ENCODE peak calls at places on chromosomes 6 and 20, in four cellular contexts. G, B, K and V are unnamed samples.

GRCh38 chr6:150764638-150765456 is 100.7 kb upstream of the MTHFD1L start:
- DNase-seq in G (no peak), B (no peak), K (no peak), V (no peak)

GRCh38 chr20:37418591-37418990 is 72.7 kb downstream of the SRC start:
- DNase-seq in G (no peak), B (no peak), K (no peak), V (no peak)

GRCh38 chr20:37845261-37845681 is 57.7 kb upstream of the VSTM2L start:
- DNase-seq in G (no peak), B (no peak), K (peak; percentile 20), V (no peak)

GRCh38 chr6:15528870-15529269 is 134.0 kb downstream of the DTNBP1 start:
- DNase-seq in G (no peak), B (no peak), K (no peak), V (no peak)

GRCh38 chr20:19679931-19680330 is 78.1 kb upstream of the RIN2 start:
- DNase-seq in G (no peak), B (no peak), K (no peak), V (no peak)

GRCh38 chr20:17197041-17197440 is 29.8 kb upstream of the PCSK2 start:
- DNase-seq in G (no peak), B (no peak), K (no peak), V (no peak)

GRCh38 chr6:118501816-118502568 is 46.1 kb upstream of the PLN start:
- DNase-seq in G (no peak), B (no peak), K (peak; percentile 9), V (no peak)

GRCh38 chr6:5081955-5082354 is 3.2 kb upstream of the PPP1R3G start:
- DNase-seq in G (no peak), B (no peak), K (no peak), V (no peak)

GRCh38 chr20:59413326-59413865 is 113.0 kb downstream of the EDN3 start:
- DNase-seq in G (no peak), B (no peak), K (no peak), V (no peak)

GRCh38 chr20:62368629-62369507 is 1.8 kb upstream of the LAMA5 start:
- DNase-seq in G (no peak), B (peak; percentile 94), K (peak; percentile 75), V (no peak)

GRCh38 chr6:142187209-142187608 is 40.1 kb downstream of the VTA1 start:
- DNase-seq in G (no peak), B (no peak), K (no peak), V (no peak)

GRCh38 chr6:159422041-159422984 is 253.1 kb downstream of the FNDC1 start:
- DNase-seq in G (no peak), B (no peak), K (no peak), V (no peak)

GRCh38 chr6:12278915-12279314 is 11.2 kb upstream of the EDN1 start:
- DNase-seq in G (no peak), B (no peak), K (no peak), V (no peak)

GRCh38 chr6:110329729-110330436 is 28.3 kb downstream of the METTL24 start:
- DNase-seq in G (no peak), B (peak; percentile 62), K (no peak), V (no peak)

GRCh38 chr6:452301-453067 is 60.9 kb downstream of the IRF4 start:
- DNase-seq in G (no peak), B (no peak), K (no peak), V (no peak)

GRCh38 chr20:22993823-22994222 is 41.3 kb upstream of the SSTR4 start:
- DNase-seq in G (no peak), B (no peak), K (no peak), V (no peak)

GRCh38 chr6:134291156-134291555 is 26.8 kb downstream of the SGK1 start:
- DNase-seq in G (no peak), B (no peak), K (no peak), V (no peak)

GRCh38 chr20:62358171-62358719 is 8.9 kb downstream of the LAMA5 start:
- DNase-seq in G (no peak), B (no peak), K (peak; percentile 61), V (no peak)

GRCh38 chr6:9007062-9007461 is 571.7 kb upstream of the SLC35B3 start:
- DNase-seq in G (no peak), B (no peak), K (no peak), V (no peak)

GRCh38 chr6:90413867-90414266 is 117.2 kb upstream of the BACH2 start:
- DNase-seq in G (no peak), B (no peak), K (peak; percentile 39), V (no peak)

GRCh38 chr6:41687501-41688175 is 47.8 kb downstream of the TFEB start:
- DNase-seq in G (no peak), B (no peak), K (no peak), V (no peak)

GRCh38 chr6:43699564-43700186 is 12.1 kb upstream of the MRPS18A start:
- DNase-seq in G (no peak), B (peak; percentile 42), K (no peak), V (no peak)

GRCh38 chr6:79301290-79301689 is 66.8 kb upstream of the HMGN3 start:
- DNase-seq in G (no peak), B (no peak), K (no peak), V (no peak)

GRCh38 chr6:32047855-32048766 is 9.9 kb downstream of the CYP21A2 start:
- DNase-seq in G (peak; percentile 34), B (peak; percentile 84), K (peak; percentile 80), V (peak; percentile 27)

GRCh38 chr20:32390999-32391398 is 32.9 kb downstream of the ASXL1 start:
- DNase-seq in G (no peak), B (no peak), K (no peak), V (no peak)

GRCh38 chr6:41258196-41258493 is 28.3 kb downstream of the TREM1 start:
- DNase-seq in G (no peak), B (no peak), K (no peak), V (no peak)

GRCh38 chr6:35973670-35974222 is 50.7 kb downstream of the SLC26A8 start:
- DNase-seq in G (no peak), B (peak; percentile 93), K (peak; percentile 67), V (no peak)

GRCh38 chr20:63290677-63291472 is 2.1 kb upstream of the COL20A1 start:
- DNase-seq in G (peak; percentile 13), B (peak; percentile 41), K (peak; percentile 82), V (no peak)

GRCh38 chr6:24140572-24140971 is 14.6 kb downstream of the NRSN1 start:
- DNase-seq in G (no peak), B (no peak), K (no peak), V (no peak)

GRCh38 chr6:169962604-169963469 is 211.4 kb downstream of the ERMARD start:
- DNase-seq in G (no peak), B (no peak), K (no peak), V (no peak)

GRCh38 chr6:110178626-110179405 is 654 bp downstream of the WASF1 start:
- DNase-seq in G (peak; percentile 42), B (peak; percentile 74), K (peak; percentile 34), V (peak; percentile 78)

GRCh38 chr20:38649275-38649891 is 47.8 kb downstream of the ARHGAP40 start:
- DNase-seq in G (no peak), B (peak; percentile 59), K (peak; percentile 61), V (no peak)

GRCh38 chr20:21902391-21902790 is 196.9 kb downstream of the PAX1 start:
- DNase-seq in G (no peak), B (no peak), K (no peak), V (no peak)

GRCh38 chr6:30490031-30490876 is 945 bp downstream of the HLA-E start:
- DNase-seq in G (no peak), B (no peak), K (peak; percentile 84), V (no peak)

GRCh38 chr6:110357696-110358535 is at the start of gene METTL24:
- DNase-seq in G (no peak), B (no peak), K (no peak), V (no peak)

GRCh38 chr20:61937963-61938838 is 127.5 kb downstream of the TAF4 start:
- DNase-seq in G (no peak), B (no peak), K (no peak), V (no peak)

GRCh38 chr6:108518714-108519576 is 41.8 kb upstream of the FOXO3 start:
- DNase-seq in G (peak; percentile 54), B (peak; percentile 24), K (no peak), V (peak; percentile 22)

GRCh38 chr20:46704714-46705377 is 4.6 kb upstream of the SLC2A10 start:
- DNase-seq in G (no peak), B (no peak), K (no peak), V (no peak)
- H3K27ac ChIP-seq in G (no peak overlapping the region), B (no peak overlapping the region), K (no peak overlapping the region), V (no peak overlapping the region)

DNA sequence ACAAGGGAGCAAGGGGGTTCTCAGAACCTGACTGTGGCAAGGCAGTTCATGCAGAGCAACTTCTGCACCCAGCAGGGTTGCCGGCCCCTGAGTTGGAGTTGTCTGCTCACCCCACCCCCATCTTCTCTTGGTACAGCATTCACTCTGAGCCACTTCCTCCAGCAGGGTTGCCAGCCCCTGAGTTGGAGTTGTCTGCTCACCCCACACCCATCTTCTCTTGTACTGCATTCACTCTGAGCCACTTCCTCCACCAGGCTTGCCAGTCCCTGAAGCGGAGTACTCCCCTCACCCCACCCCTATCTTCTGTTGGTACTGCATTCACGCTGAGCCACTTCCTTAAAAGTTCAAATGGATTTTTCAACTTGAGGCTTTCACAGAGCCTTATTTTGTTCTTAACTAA is 79.7 kb upstream of the SYNDIG1 start:
- DNase-seq in G (no peak), B (no peak), K (no peak), V (no peak)
- TF ChIP-seq TCF7L2 in G (no peak), B (no peak), K (no peak), V (no peak)

GRCh38 chr6:143680157-143680556 is 2.4 kb downstream of the PHACTR2 start:
- DNase-seq in G (no peak), B (no peak), K (no peak), V (no peak)

GRCh38 chr6:143677577-143677890 is 231 bp upstream of the PHACTR2 start:
- DNase-seq in G (no peak), B (no peak), K (no peak), V (no peak)

GRCh38 chr6:143678980-143679379 is 1.2 kb downstream of the PHACTR2 start:
- DNase-seq in G (no peak), B (no peak), K (no peak), V (no peak)

GRCh38 chr6:143676437-143677045 is 1.2 kb upstream of the PHACTR2 start:
- DNase-seq in G (no peak), B (no peak), K (no peak), V (no peak)

DNA sequence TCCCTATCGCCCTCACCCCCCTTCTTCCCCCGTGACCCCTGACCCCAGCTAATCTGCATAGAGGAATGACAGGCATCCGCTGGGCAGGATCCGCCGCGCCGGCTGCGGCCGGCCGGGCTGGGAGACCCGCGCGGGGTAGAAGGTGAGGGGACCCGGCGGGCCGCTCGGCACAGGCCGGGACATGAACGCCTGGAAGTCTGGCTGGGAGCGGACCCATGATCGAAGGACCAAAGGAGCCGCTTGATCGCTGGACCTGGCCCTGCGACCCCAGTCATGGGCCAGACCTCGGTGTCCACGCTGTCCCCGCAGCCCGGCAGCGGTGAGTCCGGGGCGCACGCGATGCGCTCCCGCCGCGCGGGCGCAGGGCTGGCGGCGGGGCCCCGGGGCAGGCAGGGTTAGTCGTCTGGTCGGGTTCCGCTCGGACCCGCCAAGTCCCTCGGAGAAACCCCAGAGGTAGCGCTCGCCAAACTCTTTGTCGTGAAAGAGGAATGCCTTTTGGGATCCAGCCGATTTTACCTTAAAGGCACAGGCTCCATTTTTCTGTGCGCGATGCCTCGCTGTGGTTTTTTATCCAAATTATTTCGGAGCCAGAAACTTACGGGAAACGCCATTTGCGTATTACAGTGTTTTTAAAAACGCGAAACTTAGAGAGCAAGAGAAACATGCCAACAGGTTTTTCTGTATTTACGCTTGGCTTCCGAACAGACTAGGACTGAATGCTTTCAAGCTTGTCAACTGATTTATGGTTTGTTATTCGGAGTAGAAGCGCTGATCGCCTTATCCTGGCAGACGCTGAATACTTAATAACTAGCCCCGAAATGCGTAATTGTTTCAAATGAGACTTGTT is at the start of gene PHACTR2:
- DNase-seq in G (peak; percentile 54), B (peak; percentile 76), K (peak; percentile 92), V (peak; percentile 5)
- H3K4me1 ChIP-seq in G (peaks cover 46% of the 10 kb centered on the region), B (peaks cover 76% of the 10 kb centered on the region), K (peaks cover 5% of the 10 kb centered on the region), V (peaks cover 44% of the 10 kb centered on the region)

GRCh38 chr20:1943267-1944002 is 48.2 kb downstream of the SIRPA start:
- DNase-seq in G (no peak), B (peak; percentile 55), K (no peak), V (no peak)
- H3K27ac ChIP-seq in G (no peak overlapping the region), B (no peak overlapping the region), K (no peak overlapping the region), V (no peak overlapping the region)